ENCODE peak calls at places on chromosomes 16 and 17, in ten cellular contexts. R is kidney, Z is K562, A is esophagus squamous epithelium, F is body of pancreas, S is mesendoderm, O is heart right ventricle, X is OCI-LY7, W is ovary, B is GM23338. U is an unnamed sample.
A peak's percentile ranks its signal among the peaks of the same experiment; 100 is the strongest.

GRCh38 chr17:64256913-64257807 is 5.9 kb downstream of the TEX2 start:
- DNase-seq in X (no peak), R (no peak), O (no peak), B (no peak), A (no peak), W (no peak), S (no peak), Z (no peak), F (no peak), U (no peak)

GRCh38 chr16:22314661-22315626 is 17.7 kb downstream of the POLR3E start:
- DNase-seq in F (no peak), O (no peak), B (no peak), W (no peak), R (no peak), S (no peak), X (no peak), A (no peak), Z (no peak), U (no peak)

GRCh38 chr17:10262451-10262850 is 64.0 kb upstream of the GAS7 start:
- DNase-seq in W (no peak), S (peak; percentile 54), A (no peak), F (no peak), O (no peak), Z (no peak), B (no peak), R (no peak), X (no peak), U (no peak)

GRCh38 chr17:50927287-50927686 is 61.1 kb upstream of the TOB1 start:
- DNase-seq in F (no peak), X (no peak), O (no peak), A (no peak), Z (no peak), W (no peak), S (no peak), R (peak; percentile 37), B (no peak), U (no peak)

GRCh38 chr16:30183961-30184429 is 593 bp downstream of the CORO1A start:
- DNase-seq in S (no peak), O (peak; percentile 40), Z (no peak), A (no peak), W (no peak), F (peak; percentile 15), X (peak; percentile 88), B (peak; percentile 16), R (peak; percentile 83), U (peak; percentile 63)

GRCh38 chr17:17343896-17344506 is 40.8 kb downstream of the NT5M start:
- DNase-seq in X (no peak), A (no peak), R (no peak), O (no peak), F (no peak), Z (no peak), W (peak; percentile 28), B (no peak), S (no peak), U (no peak)

GRCh38 chr17:7834554-7834890 is 505 bp downstream of the KDM6B start:
- DNase-seq in S (no peak), Z (peak; percentile 35), O (peak; percentile 73), R (peak; percentile 89), X (no peak), F (peak; percentile 59), W (peak; percentile 86), A (no peak), B (peak; percentile 48), U (peak; percentile 85)

GRCh38 chr17:73289549-73290254 is 22.1 kb downstream of the CDC42EP4 start:
- DNase-seq in S (no peak), R (no peak), Z (no peak), W (no peak), B (no peak), X (no peak), O (no peak), F (no peak), A (no peak), U (no peak)

GRCh38 chr16:89505204-89506112 is 2.7 kb upstream of the SPG7 start:
- DNase-seq in X (peak; percentile 94), W (peak; percentile 89), Z (peak; percentile 72), R (peak; percentile 96), S (no peak), A (peak; percentile 74), F (peak; percentile 87), B (no peak), O (peak; percentile 82), U (peak; percentile 92)

GRCh38 chr17:12790806-12791148 is 1.5 kb downstream of the ARHGAP44 start:
- DNase-seq in W (no peak), O (no peak), R (no peak), Z (no peak), S (peak; percentile 49), B (no peak), X (no peak), F (no peak), A (no peak), U (no peak)

GRCh38 chr16:66493490-66494401 is 56.2 kb downstream of the TK2 start:
- DNase-seq in X (no peak), A (no peak), W (peak; percentile 23), S (no peak), O (no peak), F (no peak), Z (no peak), R (no peak), B (no peak), U (no peak)

GRCh38 chr17:68033636-68034451 is 1.7 kb upstream of the KPNA2 start:
- DNase-seq in X (peak; percentile 37), S (peak; percentile 99), O (no peak), F (no peak), R (no peak), B (peak; percentile 98), Z (peak; percentile 22), A (no peak), W (no peak), U (no peak)

GRCh38 chr17:68036304-68037147 is 991 bp downstream of the KPNA2 start:
- DNase-seq in B (no peak), S (no peak), X (peak; percentile 46), F (no peak), Z (no peak), W (no peak), A (no peak), R (no peak), O (no peak), U (no peak)

GRCh38 chr17:68035523-68036303 is at the start of gene KPNA2:
- DNase-seq in R (peak; percentile 96), A (peak; percentile 80), S (peak; percentile 99), B (peak; percentile 98), F (peak; percentile 92), W (peak; percentile 94), X (peak; percentile 100), O (peak; percentile 92), Z (peak; percentile 97), U (peak; percentile 94)

GRCh38 chr17:68034452-68034776 is 1.1 kb upstream of the KPNA2 start:
- DNase-seq in O (no peak), Z (no peak), R (no peak), W (no peak), A (no peak), F (no peak), B (no peak), X (no peak), S (no peak), U (no peak)

GRCh38 chr17:68035131-68035522 is 408 bp upstream of the KPNA2 start:
- DNase-seq in S (no peak), A (peak; percentile 80), Z (no peak), R (peak; percentile 98), B (peak; percentile 99), O (peak; percentile 94), F (peak; percentile 95), W (peak; percentile 92), X (peak; percentile 98), U (peak; percentile 97)
- H3K27ac ChIP-seq in S (no peak overlapping the region), A (no peak overlapping the region), Z (no peak overlapping the region), R (no peak overlapping the region), B (peak overlapping the region; percentile 86), O (no peak overlapping the region), F (no peak overlapping the region), W (no peak overlapping the region), X (no peak overlapping the region), U (no peak overlapping the region)

DNA sequence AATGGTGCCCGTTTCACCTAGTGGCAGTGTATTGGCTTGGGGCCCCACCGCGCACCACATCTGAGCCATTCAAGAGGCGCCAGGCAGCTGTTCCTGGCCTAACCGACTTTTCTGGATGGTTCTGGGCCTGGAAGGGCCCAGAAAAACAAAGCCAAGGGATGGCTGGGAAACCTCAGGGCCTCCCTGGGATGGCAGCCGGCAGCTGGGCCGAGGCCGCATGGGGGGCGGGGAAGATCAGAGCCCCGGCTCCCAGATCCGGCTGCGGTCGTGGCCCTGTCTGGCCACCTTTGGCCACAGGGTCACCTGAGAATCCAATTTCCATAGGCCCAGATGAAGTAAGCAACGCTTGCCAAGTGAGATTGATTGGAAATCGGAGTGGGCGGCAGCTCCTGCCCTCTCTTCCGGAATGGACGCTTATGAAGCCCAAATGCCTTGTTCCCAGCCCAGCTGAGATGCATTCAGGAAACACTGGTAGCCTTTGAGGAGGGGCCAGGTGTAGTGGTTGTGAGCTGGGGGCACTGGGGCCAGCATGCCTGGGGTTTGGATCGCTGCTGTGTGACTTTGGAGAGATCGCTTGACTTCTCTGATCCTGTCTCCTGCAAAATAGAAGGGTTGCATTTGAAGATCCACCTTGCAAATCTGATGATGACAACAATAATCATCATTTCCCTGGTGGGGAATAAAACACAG is 163.8 kb upstream of the GSE1 start:
- DNase-seq in W (no peak), X (no peak), R (no peak), B (no peak), O (no peak), S (no peak), Z (no peak), A (no peak), F (no peak), U (no peak)
- H3K4me1 ChIP-seq in W (peaks cover 20% of the 10 kb centered on the region), X (peaks cover 59% of the 10 kb centered on the region), R (no peaks in the 10 kb centered on the region), B (peaks cover 4% of the 10 kb centered on the region), O (peaks cover 6% of the 10 kb centered on the region), S (no peaks in the 10 kb centered on the region), Z (no peaks in the 10 kb centered on the region), A (no peaks in the 10 kb centered on the region), F (peaks cover 40% of the 10 kb centered on the region), U (peaks cover 35% of the 10 kb centered on the region)

DNA sequence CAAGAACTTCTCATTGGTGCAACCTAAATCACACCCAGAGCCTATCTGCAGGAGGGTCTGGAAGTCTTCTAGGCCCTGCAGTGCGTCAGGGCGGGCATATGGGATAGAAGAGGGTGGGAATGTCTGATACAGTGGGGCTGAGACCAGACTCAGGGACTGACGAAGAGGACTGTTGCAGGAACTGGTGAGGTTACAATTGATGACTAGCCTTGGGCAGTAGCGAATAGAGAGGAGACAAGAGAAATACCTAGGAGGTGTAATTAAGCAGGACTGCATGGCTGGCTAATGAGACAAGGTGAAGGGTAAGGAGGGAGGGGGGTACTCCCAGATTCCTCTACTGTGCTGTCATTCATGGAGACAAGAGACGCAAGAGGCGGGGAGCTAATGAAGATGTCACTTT is 91.3 kb downstream of the WWP2 start:
- DNase-seq in R (no peak), O (no peak), W (no peak), Z (no peak), B (no peak), X (no peak), S (peak; percentile 88), A (no peak), F (no peak), U (no peak)
- H3K27ac ChIP-seq in R (no peak overlapping the region), O (no peak overlapping the region), W (no peak overlapping the region), Z (no peak overlapping the region), B (no peak overlapping the region), X (no peak overlapping the region), S (no peak overlapping the region), A (no peak overlapping the region), F (no peak overlapping the region), U (no peak overlapping the region)

GRCh38 chr17:67491678-67492019 is 114.6 kb downstream of the PITPNC1 start:
- DNase-seq in Z (no peak), S (no peak), F (no peak), A (no peak), O (no peak), W (no peak), R (no peak), X (no peak), B (no peak), U (no peak)
- H3K4me1 ChIP-seq in Z (no peaks in the 10 kb centered on the region), S (no peaks in the 10 kb centered on the region), F (peaks cover 29% of the 10 kb centered on the region), A (peaks cover 4% of the 10 kb centered on the region), O (peaks cover 60% of the 10 kb centered on the region), W (peaks cover 10% of the 10 kb centered on the region), R (peaks cover 4% of the 10 kb centered on the region), X (no peaks in the 10 kb centered on the region), B (peaks cover 37% of the 10 kb centered on the region), U (peaks cover 26% of the 10 kb centered on the region)